ENCODE peak calls at places on chromosomes 11 and 22, in four cellular contexts. F, I, A and Y are unnamed samples.
A peak's percentile ranks its signal among the peaks of the same experiment; 100 is the strongest.

GRCh38 chr11:19853016-19853415 is 140.4 kb downstream of the NAV2 start:
- DNase-seq in F (no peak), I (no peak), A (no peak), Y (no peak)

GRCh38 chr11:91133361-91133760 is 910.5 kb upstream of the CHORDC1 start:
- DNase-seq in F (no peak), I (peak; percentile 6), A (no peak), Y (no peak)

GRCh38 chr11:2531277-2531986 is 86.6 kb downstream of the KCNQ1 start:
- DNase-seq in F (no peak), I (peak; percentile 63), A (peak; percentile 66), Y (peak; percentile 95)

GRCh38 chr11:86743223-86744118 is 56.9 kb upstream of the PRSS23 start:
- DNase-seq in F (no peak), I (peak; percentile 96), A (no peak), Y (no peak)

GRCh38 chr22:39356464-39356863 is 6.7 kb downstream of the SYNGR1 start:
- DNase-seq in F (no peak), I (no peak), A (no peak), Y (no peak)

GRCh38 chr11:123173040-123173855 is 21.8 kb downstream of the CLMP start:
- DNase-seq in F (no peak), I (peak; percentile 95), A (no peak), Y (no peak)

GRCh38 chr11:103035656-103036434 is 56.1 kb downstream of the DCUN1D5 start:
- DNase-seq in F (peak; percentile 55), I (peak; percentile 94), A (no peak), Y (no peak)

GRCh38 chr11:77136074-77136473 is 8.0 kb downstream of the MYO7A start:
- DNase-seq in F (no peak), I (peak; percentile 54), A (no peak), Y (no peak)

GRCh38 chr22:20560716-20561115 is 53.3 kb downstream of the MED15 start:
- DNase-seq in F (no peak), I (no peak), A (no peak), Y (no peak)

GRCh38 chr11:33376331-33377099 is 119.3 kb downstream of the HIPK3 start:
- DNase-seq in F (no peak), I (no peak), A (no peak), Y (peak; percentile 52)

GRCh38 chr11:47324520-47324919 is 28.0 kb downstream of the MYBPC3 start:
- DNase-seq in F (no peak), I (no peak), A (no peak), Y (no peak)

GRCh38 chr11:16741473-16741872 is 3.0 kb downstream of the C11orf58 start:
- DNase-seq in F (no peak), I (no peak), A (no peak), Y (no peak)

GRCh38 chr11:10385696-10386095 is 69.4 kb upstream of the AMPD3 start:
- DNase-seq in F (no peak), I (peak; percentile 52), A (peak; percentile 34), Y (no peak)

GRCh38 chr22:27641049-27641790 is 160.3 kb downstream of the MN1 start:
- DNase-seq in F (no peak), I (peak; percentile 25), A (no peak), Y (no peak)

DNA sequence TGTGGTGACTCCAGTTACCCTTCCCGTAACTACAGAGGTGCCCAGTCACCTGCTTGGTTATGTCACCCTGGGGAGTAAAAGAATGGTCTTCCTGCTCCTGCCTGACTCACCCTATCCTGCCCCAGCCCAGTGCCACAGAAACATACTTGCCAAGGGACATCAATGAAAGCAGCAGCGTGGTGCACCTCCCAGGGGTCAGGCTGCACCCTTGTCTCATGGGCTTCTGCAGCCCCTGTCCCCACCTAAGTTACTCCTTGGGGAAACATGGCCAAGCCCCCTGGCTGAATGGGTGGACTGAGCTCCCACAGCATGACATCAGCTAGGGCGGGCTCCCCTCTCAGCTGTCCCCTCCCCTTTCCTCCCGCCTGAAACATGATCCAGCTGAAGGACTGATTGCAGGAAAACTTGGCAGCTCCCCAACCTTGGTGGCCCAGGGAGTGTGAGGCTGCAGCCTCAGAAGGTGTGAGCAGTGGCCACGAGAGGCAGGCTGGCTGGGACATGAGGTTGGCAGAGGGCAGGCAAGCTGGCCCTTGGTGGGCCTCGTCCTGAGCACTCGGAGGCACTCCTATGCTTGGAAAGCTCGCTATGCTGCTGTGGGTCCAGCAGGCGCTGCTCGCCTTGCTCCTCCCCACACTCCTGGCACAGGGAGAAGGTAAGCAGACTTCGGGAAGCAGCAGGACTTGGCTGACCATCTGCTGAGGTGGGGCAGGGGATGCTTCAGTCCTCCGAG is at the start of gene HTR3A:
- DNase-seq in F (no peak), I (peak; percentile 36), A (no peak), Y (peak; percentile 58)
- TF ChIP-seq CTCF in F (no peak), I (peak; percentile 19), A (no peak), Y (no peak)

DNA sequence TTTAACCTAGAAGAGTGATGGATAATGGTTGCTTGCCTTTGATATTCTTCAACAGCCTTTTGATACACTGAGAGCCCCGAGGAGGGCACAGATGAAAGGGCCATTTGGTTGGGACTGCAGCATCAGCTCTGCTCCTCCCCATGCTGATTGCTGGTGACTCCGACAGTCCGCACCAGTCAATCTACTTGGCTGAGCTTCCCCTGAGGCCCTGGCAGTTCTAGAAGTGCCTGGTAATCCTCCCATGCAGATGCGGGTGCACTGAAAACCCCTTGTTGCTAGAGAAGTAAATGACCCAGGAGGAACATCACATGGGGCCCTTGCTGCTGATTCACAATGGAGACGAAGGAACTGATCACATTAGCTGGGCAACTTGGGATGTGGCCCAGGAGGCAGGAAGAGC is 35.2 kb upstream of the RIC3 start:
- DNase-seq in F (no peak), I (no peak), A (no peak), Y (no peak)
- TF ChIP-seq CTCF in F (no peak), I (no peak), A (no peak), Y (no peak)

GRCh38 chr11:17906436-17906835 is 106.4 kb downstream of the SERGEF start:
- DNase-seq in F (no peak), I (no peak), A (no peak), Y (peak; percentile 71)
- TF ChIP-seq CTCF in F (no peak), I (peak; percentile 28), A (no peak), Y (no peak)

GRCh38 chr11:44453213-44453612 is 112.2 kb upstream of the CD82 start:
- DNase-seq in F (no peak), I (no peak), A (no peak), Y (peak; percentile 28)

GRCh38 chr11:44454686-44455085 is 110.8 kb upstream of the CD82 start:
- DNase-seq in F (no peak), I (no peak), A (no peak), Y (no peak)

GRCh38 chr11:44457862-44458261 is 107.6 kb upstream of the CD82 start:
- DNase-seq in F (no peak), I (no peak), A (no peak), Y (no peak)

GRCh38 chr11:44453871-44454270 is 111.6 kb upstream of the CD82 start:
- DNase-seq in F (no peak), I (no peak), A (no peak), Y (no peak)

DNA sequence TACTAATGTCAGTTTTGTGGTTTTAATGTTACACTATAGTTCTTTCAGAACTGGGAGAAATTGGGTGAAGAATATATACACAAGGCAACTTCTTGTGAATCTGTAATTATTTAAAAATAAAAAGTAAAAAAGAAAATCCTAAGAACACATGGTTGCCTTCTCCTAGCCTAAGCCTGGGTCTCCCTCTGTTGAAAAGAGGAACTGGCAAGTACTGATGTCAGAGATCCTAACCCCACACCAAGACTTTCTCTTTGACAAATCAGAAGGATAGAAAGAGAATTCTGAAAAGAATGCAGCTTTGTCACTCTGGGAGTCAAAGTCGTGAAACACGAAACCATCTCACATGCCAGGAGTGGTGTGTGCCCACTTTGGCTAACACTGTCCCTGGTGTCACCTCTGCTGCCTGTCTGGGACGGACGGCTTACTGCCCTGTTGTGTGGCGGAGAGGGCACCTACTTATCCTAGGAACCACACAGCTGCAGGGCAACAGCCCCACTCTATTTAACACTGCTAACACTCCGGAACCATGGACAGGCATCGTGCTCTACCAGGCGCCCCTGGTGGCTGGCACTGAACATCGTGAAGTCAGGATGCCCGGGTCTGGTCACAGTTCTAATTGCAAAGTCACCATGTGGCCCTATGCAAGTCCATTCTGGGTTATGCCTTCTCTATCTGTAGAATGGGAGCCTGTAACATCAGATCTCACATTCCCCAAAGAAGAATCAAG is 108.8 kb upstream of the CD82 start:
- DNase-seq in F (no peak), I (no peak), A (no peak), Y (no peak)
- TF ChIP-seq CTCF in F (no peak), I (peak; percentile 36), A (no peak), Y (peak; percentile 45)

DNA sequence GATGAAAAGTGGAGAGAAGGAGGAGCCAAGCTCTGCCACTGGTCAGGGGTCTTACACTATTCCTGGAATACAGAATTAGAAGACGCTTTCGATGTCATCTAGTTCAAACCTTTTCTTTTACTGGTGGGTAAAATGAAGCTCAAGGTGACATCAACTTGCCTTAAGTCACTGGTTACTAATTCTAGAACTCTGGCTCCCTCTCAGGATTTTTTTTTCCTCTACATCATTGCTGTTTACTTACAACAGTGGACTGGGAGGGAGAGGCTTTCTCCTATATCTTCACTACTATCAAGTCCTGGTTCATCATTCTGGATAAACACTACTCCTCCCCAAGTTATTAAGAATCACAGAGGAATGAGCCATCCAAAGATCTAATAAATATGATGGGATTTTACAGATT is 82.9 kb downstream of the ETS1 start:
- DNase-seq in F (no peak), I (no peak), A (no peak), Y (no peak)
- TF ChIP-seq CTCF in F (no peak), I (no peak), A (no peak), Y (no peak)

GRCh38 chr22:41022470-41023298 is 69.7 kb upstream of the EP300 start:
- DNase-seq in F (peak; percentile 24), I (peak; percentile 84), A (peak; percentile 89), Y (peak; percentile 96)

GRCh38 chr22:41021039-41021654 is 70.0 kb downstream of the RBX1 start:
- DNase-seq in F (no peak), I (no peak), A (no peak), Y (peak; percentile 27)

GRCh38 chr22:41023299-41023623 is 69.1 kb upstream of the EP300 start:
- DNase-seq in F (no peak), I (no peak), A (no peak), Y (no peak)

GRCh38 chr22:41021655-41022454 is 70.5 kb upstream of the EP300 start:
- DNase-seq in F (no peak), I (peak; percentile 37), A (peak; percentile 46), Y (peak; percentile 72)
- TF ChIP-seq CTCF in F (no peak), I (no peak), A (peak; percentile 6), Y (no peak)

DNA sequence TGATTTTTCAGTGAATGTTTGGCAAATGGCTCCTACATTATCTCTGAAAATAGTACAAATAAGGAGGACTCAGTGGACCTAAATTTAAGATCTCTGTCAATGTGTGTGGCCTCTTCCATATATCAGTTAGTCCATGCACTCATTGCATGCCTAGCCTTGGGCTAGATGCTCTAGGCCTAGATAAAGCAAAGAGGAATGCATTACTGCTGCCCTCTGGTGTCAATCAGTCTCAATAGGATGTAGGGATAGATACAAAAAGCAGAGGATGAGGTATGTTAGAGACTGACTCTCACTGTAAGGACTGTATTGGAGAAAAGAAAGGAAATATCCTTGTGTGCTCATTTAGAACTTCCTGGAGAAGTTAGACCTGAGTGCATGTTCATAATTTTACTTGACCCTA is 42.0 kb downstream of the MS4A2 start:
- DNase-seq in F (no peak), I (peak; percentile 5), A (no peak), Y (no peak)
- TF ChIP-seq CTCF in F (peak; percentile 33), I (peak; percentile 12), A (peak; percentile 20), Y (peak; percentile 18)

GRCh38 chr11:3959015-3959917 is 103.8 kb downstream of the STIM1 start:
- DNase-seq in F (no peak), I (peak; percentile 63), A (no peak), Y (no peak)
- TF ChIP-seq CTCF in F (peak; percentile 32), I (no peak), A (no peak), Y (peak; percentile 29)